ENCODE peak calls at places on chromosomes 11 and 22, in four cellular contexts. C, G, D and U are unnamed samples.

GRCh38 chr11:87290304-87290922 is 252.7 kb downstream of the TMEM135 start:
- DNase-seq in C (peak), G (peak), D (no peak), U (peak)

GRCh38 chr11:45919276-45919675 is 1.6 kb upstream of the PEX16 start:
- DNase-seq in C (no peak), G (no peak), D (no peak), U (no peak)

GRCh38 chr11:67373916-67374570 is 645 bp upstream of the CLCF1 start:
- DNase-seq in C (peak), G (peak), D (no peak), U (peak)

GRCh38 chr11:134514354-134514951 is 102.4 kb upstream of the B3GAT1 start:
- DNase-seq in C (no peak), G (no peak), D (no peak), U (no peak)

GRCh38 chr11:86484164-86484794 is 109.6 kb downstream of the CCDC81 start:
- DNase-seq in C (peak), G (peak), D (no peak), U (peak)

GRCh38 chr11:5380740-5381342 is 2.8 kb upstream of the OR51M1 start:
- DNase-seq in C (peak), G (peak), D (no peak), U (peak)

GRCh38 chr11:63639195-63639832 is 25.1 kb upstream of the PLAAT3 start:
- DNase-seq in C (no peak), G (peak), D (no peak), U (no peak)

GRCh38 chr11:102079625-102080024 is 30.6 kb upstream of the YAP1 start:
- DNase-seq in C (no peak), G (no peak), D (no peak), U (no peak)

GRCh38 chr22:26139320-26139719 is 29.9 kb upstream of the SEZ6L start:
- DNase-seq in C (no peak), G (no peak), D (no peak), U (no peak)

GRCh38 chr11:35629511-35629910 is 11.3 kb downstream of the FJX1 start:
- DNase-seq in C (no peak), G (no peak), D (no peak), U (no peak)

GRCh38 chr11:46006418-46007070 is 84.1 kb downstream of the LARGE2 start:
- DNase-seq in C (peak), G (peak), D (peak), U (peak)

GRCh38 chr11:107706531-107706930 is 5.3 kb downstream of the SLN start:
- DNase-seq in C (no peak), G (no peak), D (no peak), U (no peak)

GRCh38 chr11:14267861-14268635 is 90.9 kb downstream of the RRAS2 start:
- DNase-seq in C (no peak), G (no peak), D (no peak), U (no peak)

GRCh38 chr22:24430431-24431308 is 3.3 kb downstream of the ADORA2A start:
- DNase-seq in C (no peak), G (no peak), D (no peak), U (no peak)

GRCh38 chr22:40240671-40241070 is 62.9 kb downstream of the TNRC6B start:
- DNase-seq in C (no peak), G (no peak), D (no peak), U (no peak)

GRCh38 chr11:76076749-76077148 is 129.6 kb downstream of the WNT11 start:
- DNase-seq in C (no peak), G (no peak), D (no peak), U (no peak)

GRCh38 chr11:128613300-128613995 is 26.1 kb upstream of the ETS1 start:
- DNase-seq in C (no peak), G (no peak), D (no peak), U (no peak)

GRCh38 chr22:39622881-39623367 is 52.4 kb downstream of the CACNA1I start:
- DNase-seq in C (peak), G (peak), D (no peak), U (peak)

GRCh38 chr22:47044722-47045545 is 282.5 kb downstream of the TBC1D22A start:
- DNase-seq in C (no peak), G (no peak), D (no peak), U (no peak)
- TF ChIP-seq MYC in C (no peak), G (no peak), D (no peak), U (no peak)

GRCh38 chr22:21949569-21949918 is 3.1 kb downstream of the PPM1F start:
- DNase-seq in C (no peak), G (no peak), D (no peak), U (no peak)

GRCh38 chr22:21951062-21951461 is 1.6 kb downstream of the PPM1F start:
- DNase-seq in C (no peak), G (no peak), D (no peak), U (no peak)

GRCh38 chr22:21948824-21949568 is 3.7 kb downstream of the PPM1F start:
- DNase-seq in C (no peak), G (no peak), D (no peak), U (no peak)

GRCh38 chr22:21948390-21948789 is 4.3 kb downstream of the PPM1F start:
- DNase-seq in C (peak), G (no peak), D (no peak), U (no peak)

GRCh38 chr22:21949948-21950347 is 2.7 kb downstream of the PPM1F start:
- DNase-seq in C (peak), G (no peak), D (no peak), U (no peak)
- TF ChIP-seq KDM1A in C (no peak), G (no peak), D (no peak), U (no peak)

GRCh38 chr11:1750481-1750839 is at the start of gene IFITM10:
- DNase-seq in C (no peak), G (no peak), D (no peak), U (no peak)

GRCh38 chr11:1749020-1749758 is 1.2 kb downstream of the IFITM10 start:
- DNase-seq in C (no peak), G (no peak), D (no peak), U (no peak)

GRCh38 chr11:1748467-1749019 is 1.9 kb downstream of the IFITM10 start:
- DNase-seq in C (no peak), G (no peak), D (no peak), U (no peak)

GRCh38 chr11:1750840-1751520 is 585 bp upstream of the IFITM10 start:
- DNase-seq in C (no peak), G (no peak), D (no peak), U (no peak)

GRCh38 chr11:1749787-1750351 is 526 bp downstream of the IFITM10 start:
- DNase-seq in C (no peak), G (no peak), D (no peak), U (no peak)
- TF ChIP-seq MYC in C (no peak), G (no peak), D (no peak), U (no peak)

GRCh38 chr11:132586801-132587200 is 945.5 kb downstream of the OPCML start:
- DNase-seq in C (no peak), G (no peak), D (no peak), U (no peak)
- TF ChIP-seq KDM1A in C (no peak), G (no peak), D (no peak), U (no peak)

DNA sequence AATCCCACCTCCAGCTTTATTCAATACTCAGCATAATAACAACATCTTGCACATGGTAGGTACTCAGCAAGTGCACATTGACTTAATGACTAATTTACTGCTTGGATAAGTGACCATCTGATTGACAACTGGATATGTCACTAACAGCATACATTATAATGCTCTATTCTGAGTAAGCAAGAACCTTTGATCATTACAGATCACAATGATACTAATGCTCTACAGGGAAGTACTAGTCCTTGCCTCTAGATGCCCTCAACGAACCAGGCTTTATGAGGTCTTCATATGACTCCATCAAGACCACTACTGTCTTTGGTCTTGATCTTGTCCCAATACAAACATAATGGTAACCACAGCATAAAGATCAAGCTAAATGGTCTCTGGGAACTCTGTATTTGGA is 167.6 kb upstream of the MTMR2 start:
- DNase-seq in C (no peak), G (peak), D (no peak), U (peak)
- TF ChIP-seq MYC in C (no peak), G (no peak), D (no peak), U (no peak)